ENCODE peak calls at places on chromosomes 3 and 15, in six cellular contexts. H, I, Z, A, P and D are unnamed samples.

GRCh38 chr15:92903588-92903955 is 3.4 kb downstream of the CHD2 start:
- DNase-seq in I (no peak), Z (no peak), P (no peak), A (no peak), H (no peak), D (no peak)

GRCh38 chr15:66653398-66653797 is 48.6 kb upstream of the SMAD6 start:
- DNase-seq in Z (no peak), A (no peak), H (no peak), I (no peak), P (no peak), D (no peak)

GRCh38 chr15:74845581-74845980 is 2.6 kb upstream of the ULK3 start:
- DNase-seq in P (no peak), Z (no peak), H (no peak), A (no peak), I (no peak), D (no peak)

GRCh38 chr3:15953841-15954240 is 156.1 kb upstream of the ANKRD28 start:
- DNase-seq in A (no peak), Z (no peak), P (no peak), H (no peak), I (no peak), D (no peak)

GRCh38 chr15:41215708-41216107 is 14.8 kb downstream of the EXD1 start:
- DNase-seq in A (no peak), H (no peak), P (no peak), I (no peak), Z (no peak), D (no peak)

GRCh38 chr3:20043825-20044224 is 3.6 kb downstream of the KAT2B start:
- DNase-seq in P (no peak), A (no peak), I (no peak), H (no peak), Z (no peak), D (no peak)

GRCh38 chr3:169952045-169952444 is 14.6 kb upstream of the SEC62 start:
- DNase-seq in A (no peak), H (peak; percentile 14), I (no peak), Z (no peak), P (no peak), D (no peak)

GRCh38 chr15:77048135-77048866 is 22.6 kb downstream of the TSPAN3 start:
- DNase-seq in A (no peak), P (no peak), Z (no peak), H (no peak), I (no peak), D (no peak)

GRCh38 chr15:51775967-51776816 is 24.8 kb downstream of the TMOD2 start:
- DNase-seq in P (no peak), H (peak; percentile 27), A (no peak), I (peak; percentile 49), Z (no peak), D (peak; percentile 71)

GRCh38 chr3:134294302-134294925 is 43.8 kb upstream of the RYK start:
- DNase-seq in P (no peak), A (no peak), H (no peak), Z (no peak), I (peak; percentile 29), D (no peak)

GRCh38 chr15:95894407-95894956 is 436.0 kb upstream of the NR2F2 start:
- DNase-seq in P (no peak), H (no peak), I (no peak), Z (no peak), A (no peak), D (peak; percentile 36)

GRCh38 chr15:26157081-26157480 is 294.0 kb upstream of the ATP10A start:
- DNase-seq in P (no peak), A (no peak), H (no peak), I (no peak), Z (no peak), D (no peak)

GRCh38 chr3:112633191-112633590 is 7.8 kb downstream of the CCDC80 start:
- DNase-seq in H (no peak), I (no peak), A (no peak), Z (no peak), P (no peak), D (no peak)

GRCh38 chr15:68197170-68197492 is 8.0 kb downstream of the CALML4 start:
- DNase-seq in H (no peak), I (no peak), Z (no peak), A (no peak), P (no peak), D (no peak)

GRCh38 chr3:11661827-11662226 is 18.1 kb upstream of the VGLL4 start:
- DNase-seq in Z (no peak), I (no peak), A (no peak), P (no peak), H (peak; percentile 77), D (no peak)